ENCODE peak calls at places on chromosomes 12 and 14, in four cellular contexts. Y is GM23338, K is A549, T is adrenal gland. J is an unnamed sample.

GRCh38 chr12:12443482-12443881 is 86.6 kb downstream of the BORCS5 start:
- DNase-seq in T (peak; percentile 32), Y (no peak), K (no peak), J (no peak)

GRCh38 chr12:1560704-1561103 is 33.7 kb downstream of the FBXL14 start:
- DNase-seq in Y (no peak), K (no peak), T (no peak), J (no peak)

GRCh38 chr14:73463411-73463810 is 5.1 kb upstream of the NUMB start:
- DNase-seq in K (no peak), Y (no peak), T (peak; percentile 38), J (peak; percentile 68)

GRCh38 chr14:91252901-91253794 is 8.6 kb upstream of the GPR68 start:
- DNase-seq in T (peak; percentile 26), Y (peak; percentile 88), K (peak; percentile 28), J (no peak)

GRCh38 chr12:68349921-68350606 is 17.9 kb upstream of the MDM1 start:
- DNase-seq in T (no peak), Y (no peak), K (no peak), J (no peak)

GRCh38 chr14:30610719-30611388 is 11.3 kb upstream of the SCFD1 start:
- DNase-seq in Y (peak; percentile 18), K (peak; percentile 13), T (peak; percentile 51), J (peak; percentile 72)

GRCh38 chr14:100295376-100296105 is 10.7 kb downstream of the SLC25A29 start:
- DNase-seq in T (no peak), Y (no peak), K (no peak), J (no peak)

GRCh38 chr12:6839482-6840201 is 1.1 kb upstream of the GNB3 start:
- DNase-seq in Y (peak; percentile 80), T (no peak), K (no peak), J (no peak)

GRCh38 chr12:26128180-26128579 is 3.3 kb upstream of the BHLHE41 start:
- DNase-seq in T (no peak), Y (no peak), K (no peak), J (no peak)

GRCh38 chr14:36208690-36209278 is 32.3 kb upstream of the PTCSC3 start:
- DNase-seq in T (no peak), Y (no peak), K (no peak), J (no peak)

GRCh38 chr14:58401587-58401986 is 5.9 kb downstream of the TOMM20L start:
- DNase-seq in T (no peak), Y (peak; percentile 8), K (no peak), J (peak; percentile 6)

GRCh38 chr14:57732886-57733285 is 133.0 kb downstream of the SLC35F4 start:
- DNase-seq in Y (no peak), T (no peak), K (no peak), J (peak; percentile 70)

GRCh38 chr12:24631691-24632090 is 317.2 kb downstream of the BCAT1 start:
- DNase-seq in Y (no peak), K (no peak), T (no peak), J (no peak)

GRCh38 chr14:56145965-56146364 is 27.8 kb downstream of the PELI2 start:
- DNase-seq in Y (no peak), K (no peak), T (peak; percentile 42), J (no peak)

GRCh38 chr12:105835505-105835904 is 303.2 kb downstream of the NUAK1 start:
- DNase-seq in T (no peak), Y (no peak), K (no peak), J (no peak)

GRCh38 chr12:111246477-111247011 is 122.4 kb downstream of the PHETA1 start:
- DNase-seq in K (no peak), T (no peak), Y (no peak), J (no peak)

GRCh38 chr12:115322275-115322674 is 638.3 kb upstream of the TBX3 start:
- DNase-seq in K (no peak), Y (no peak), T (peak; percentile 57), J (no peak)

GRCh38 chr12:92075425-92075891 is 70.2 kb downstream of the BTG1 start:
- DNase-seq in T (no peak), Y (no peak), K (no peak), J (no peak)

GRCh38 chr12:53048780-53049401 is 974 bp upstream of the TNS2 start:
- DNase-seq in K (no peak), Y (peak; percentile 88), T (peak; percentile 77), J (peak; percentile 39)

GRCh38 chr12:113424915-113425823 is 3.0 kb downstream of the SDSL start:
- DNase-seq in T (peak; percentile 53), K (peak; percentile 58), Y (peak; percentile 71), J (peak; percentile 58)

GRCh38 chr14:57837267-57837666 is 28.6 kb downstream of the SLC35F4 start:
- DNase-seq in T (no peak), K (no peak), Y (peak; percentile 15), J (no peak)

GRCh38 chr14:105848570-105848969 is 322.2 kb downstream of the TMEM121 start:
- DNase-seq in T (no peak), Y (no peak), K (no peak), J (no peak)
- H3K27ac ChIP-seq in T (no peak overlapping the region), Y (no peak overlapping the region), K (no peak overlapping the region), J (no peak overlapping the region)

GRCh38 chr12:70637286-70637685 is at the start of gene PTPRB:
- DNase-seq in K (no peak), Y (no peak), T (no peak), J (no peak)
- H3K4me3 ChIP-seq in K (no peak within 1 kb of the TSS), Y (no peak within 1 kb of the TSS), T (peak within 1 kb of the TSS; percentile 38), J (no peak within 1 kb of the TSS)

DNA sequence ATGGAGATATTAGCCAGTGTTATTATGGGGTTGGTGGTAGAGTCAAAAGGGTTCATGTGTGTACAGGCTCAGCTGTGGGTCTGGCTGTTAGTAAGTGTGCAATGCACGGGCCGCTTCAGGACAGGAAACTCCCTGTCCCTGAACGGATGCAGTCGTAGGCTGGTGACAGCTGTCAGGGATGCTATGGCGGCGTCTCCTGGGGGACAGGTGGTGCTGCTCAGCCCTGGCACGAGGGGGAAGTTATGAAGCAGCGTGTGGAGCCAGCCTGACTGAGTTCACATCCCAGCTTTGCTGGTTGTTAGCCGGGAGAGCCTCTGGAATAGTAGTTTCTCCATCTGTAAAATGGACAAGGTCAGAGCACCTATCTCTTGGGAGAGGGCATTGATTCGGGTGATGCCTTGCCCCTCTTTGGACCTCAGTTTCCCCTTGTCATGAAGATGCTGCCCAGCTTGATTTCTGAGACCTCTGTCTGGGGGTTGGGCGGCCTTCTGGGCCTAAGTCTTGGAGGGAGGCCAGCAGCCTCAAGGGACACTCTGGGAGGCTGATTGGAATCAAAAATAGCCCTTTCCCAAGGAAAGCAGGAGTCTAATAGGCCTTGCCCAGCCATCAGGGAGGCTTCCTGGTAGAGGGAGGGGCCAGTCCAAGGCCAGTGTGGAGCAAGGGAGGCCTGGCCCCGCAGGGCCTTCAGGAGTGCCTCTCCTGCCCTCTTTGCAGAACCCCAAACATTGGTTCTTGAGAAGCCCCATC is 7.1 kb downstream of the ASB2 start:
- DNase-seq in Y (no peak), T (no peak), K (no peak), J (no peak)
- H3K27ac ChIP-seq in Y (no peak overlapping the region), T (no peak overlapping the region), K (no peak overlapping the region), J (no peak overlapping the region)

GRCh38 chr14:70186826-70187483 is 1.8 kb downstream of the SLC8A3 start:
- DNase-seq in T (no peak), Y (peak; percentile 81), K (no peak), J (peak; percentile 11)
- H3K4me3 ChIP-seq in T (peak overlapping the region; percentile 42), Y (peak overlapping the region; percentile 88), K (no peak overlapping the region), J (peak overlapping the region; percentile 34)

J was measured in A673.